ENCODE peak calls at places on chromosomes 1 and 21, in ten cellular contexts. Q is CD8-positive, alpha-beta T cell; T is mesenchymal stem cell; I is upper lobe of left lung; P is adrenal gland; U is CD8-positive, alpha-beta memory T cell; L is heart right ventricle; Z is tibial artery; D is K562; S is aorta. G is an unnamed sample. For H3K4me1, the result is how much of the 10 kb centered on the place peaks cover.

GRCh38 chr1:246165826-246166709 is 341.0 kb downstream of the SMYD3 start:
- DNase-seq in Q (no peak), T (no peak), I (no peak), P (no peak), U (no peak), L (no peak), Z (no peak), D (peak), S (no peak), G (no peak)

GRCh38 chr1:6833804-6834203 is 48.5 kb downstream of the CAMTA1 start:
- DNase-seq in Q (no peak), T (no peak), I (no peak), P (no peak), U (no peak), L (no peak), Z (no peak), D (peak), S (no peak), G (no peak)

GRCh38 chr1:8858112-8858668 is 20.3 kb downstream of the ENO1 start:
- DNase-seq in Q (no peak), T (peak), I (no peak), P (peak), U (no peak), L (no peak), Z (no peak), D (peak), S (no peak), G (no peak)

GRCh38 chr1:228314315-228314657 is 92.3 kb downstream of the TRIM11 start:
- DNase-seq in Q (no peak), T (no peak), I (no peak), P (no peak), U (peak), L (no peak), Z (no peak), D (no peak), S (no peak), G (no peak)

GRCh38 chr1:157145081-157145480 is 6.9 kb upstream of the ETV3 start:
- DNase-seq in Q (no peak), T (no peak), I (no peak), P (no peak), U (no peak), L (no peak), Z (no peak), D (no peak), S (no peak), G (peak)

GRCh38 chr21:30408782-30409494 is 13.1 kb downstream of the KRTAP13-1 start:
- DNase-seq in Q (no peak), T (peak), I (peak), P (no peak), U (no peak), L (peak), Z (no peak), D (peak), S (no peak), G (peak)

GRCh38 chr1:151840421-151840820 is 801 bp upstream of the C2CD4D start:
- DNase-seq in Q (no peak), T (no peak), I (no peak), P (no peak), U (no peak), L (no peak), Z (no peak), D (no peak), S (no peak), G (no peak)

GRCh38 chr21:30227633-30228404 is 11.9 kb upstream of the CLDN8 start:
- DNase-seq in Q (no peak), T (peak), I (no peak), P (peak), U (no peak), L (no peak), Z (peak), D (peak), S (no peak), G (peak)

GRCh38 chr1:110765640-110766335 is 91.0 kb upstream of the KCNA3 start:
- DNase-seq in Q (peak), T (peak), I (no peak), P (peak), U (peak), L (no peak), Z (no peak), D (peak), S (no peak), G (peak)

GRCh38 chr21:38599381-38599975 is 101.2 kb upstream of the ERG start:
- DNase-seq in Q (no peak), T (no peak), I (no peak), P (no peak), U (no peak), L (no peak), Z (no peak), D (no peak), S (no peak), G (no peak)

GRCh38 chr21:34900376-34900775 is 148.7 kb downstream of the RUNX1 start:
- DNase-seq in Q (no peak), T (peak), I (no peak), P (no peak), U (no peak), L (no peak), Z (no peak), D (no peak), S (no peak), G (peak)

GRCh38 chr1:40783001-40783905 is at the start of gene KCNQ4:
- DNase-seq in Q (no peak), T (no peak), I (peak), P (peak), U (no peak), L (peak), Z (peak), D (peak), S (peak), G (peak)

GRCh38 chr1:41444246-41444645 is 40.2 kb downstream of the EDN2 start:
- DNase-seq in Q (no peak), T (no peak), I (no peak), P (no peak), U (no peak), L (no peak), Z (no peak), D (peak), S (no peak), G (no peak)

GRCh38 chr1:48608882-48609281 is 136.9 kb upstream of the SPATA6 start:
- DNase-seq in Q (no peak), T (no peak), I (no peak), P (no peak), U (no peak), L (no peak), Z (no peak), D (no peak), S (no peak), G (no peak)

GRCh38 chr1:48610628-48611542 is 138.9 kb upstream of the SPATA6 start:
- DNase-seq in Q (no peak), T (no peak), I (no peak), P (peak), U (no peak), L (peak), Z (no peak), D (no peak), S (no peak), G (no peak)

GRCh38 chr1:48616710-48617109 is 144.7 kb upstream of the SPATA6 start:
- DNase-seq in Q (no peak), T (no peak), I (no peak), P (no peak), U (no peak), L (no peak), Z (no peak), D (no peak), S (no peak), G (no peak)

GRCh38 chr1:48617227-48617626 is 145.2 kb upstream of the SPATA6 start:
- DNase-seq in Q (no peak), T (no peak), I (no peak), P (no peak), U (no peak), L (no peak), Z (no peak), D (no peak), S (no peak), G (no peak)

DNA sequence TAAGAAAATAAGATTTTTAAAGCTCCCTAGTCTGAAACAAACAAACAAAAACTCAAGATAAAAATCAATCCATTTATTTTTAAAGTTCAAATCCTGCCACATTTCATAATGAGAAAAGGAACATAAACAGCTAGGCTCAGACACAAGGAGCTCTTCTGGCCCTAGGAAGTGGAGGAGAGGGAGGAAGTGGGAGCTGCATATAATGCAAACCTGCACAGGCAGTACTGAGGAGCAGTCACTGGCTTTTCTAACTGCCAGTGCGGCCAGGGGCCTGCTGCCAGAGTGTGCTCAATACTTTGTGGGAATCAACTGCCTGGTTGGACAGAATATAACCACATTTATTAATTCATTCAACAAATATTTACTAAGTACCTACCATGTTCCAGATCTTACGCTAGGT is 139.8 kb upstream of the SPATA6 start:
- DNase-seq in Q (no peak), T (no peak), I (no peak), P (no peak), U (no peak), L (no peak), Z (no peak), D (no peak), S (no peak), G (no peak)
- H3K4me1 ChIP-seq in Q (under half), T (under half), I (under half), P (under half), U (under half), L (under half), Z (under half), D (under half), S (under half), G (under half)

GRCh38 chr1:30743584-30744059 is 14.0 kb downstream of the LAPTM5 start:
- DNase-seq in Q (peak), T (no peak), I (no peak), P (no peak), U (peak), L (no peak), Z (no peak), D (no peak), S (no peak), G (peak)

GRCh38 chr1:30745834-30746208 is 11.8 kb downstream of the LAPTM5 start:
- DNase-seq in Q (no peak), T (no peak), I (no peak), P (no peak), U (no peak), L (no peak), Z (no peak), D (no peak), S (no peak), G (no peak)

GRCh38 chr1:30746212-30747027 is 11.2 kb downstream of the LAPTM5 start:
- DNase-seq in Q (no peak), T (no peak), I (no peak), P (no peak), U (no peak), L (no peak), Z (no peak), D (no peak), S (no peak), G (peak)

GRCh38 chr1:30744060-30744756 is 13.4 kb downstream of the LAPTM5 start:
- DNase-seq in Q (peak), T (peak), I (no peak), P (no peak), U (peak), L (no peak), Z (no peak), D (no peak), S (no peak), G (peak)

GRCh38 chr1:30745156-30745833 is 12.3 kb downstream of the LAPTM5 start:
- DNase-seq in Q (no peak), T (no peak), I (no peak), P (no peak), U (no peak), L (no peak), Z (no peak), D (no peak), S (no peak), G (peak)
- H3K4me1 ChIP-seq in Q (half or more), T (under half), I (under half), P (under half), U (half or more), L (under half), Z (under half), D (half or more), S (under half), G (under half)

GRCh38 chr1:12057940-12058687 is 5.0 kb upstream of the TNFRSF8 start:
- DNase-seq in Q (no peak), T (no peak), I (no peak), P (no peak), U (no peak), L (no peak), Z (no peak), D (no peak), S (no peak), G (no peak)

GRCh38 chr1:12055259-12055658 is 7.8 kb upstream of the TNFRSF8 start:
- DNase-seq in Q (no peak), T (no peak), I (no peak), P (no peak), U (no peak), L (no peak), Z (no peak), D (no peak), S (no peak), G (no peak)

GRCh38 chr1:12057382-12057781 is 5.7 kb upstream of the TNFRSF8 start:
- DNase-seq in Q (no peak), T (no peak), I (no peak), P (no peak), U (no peak), L (no peak), Z (no peak), D (peak), S (no peak), G (no peak)

GRCh38 chr1:12053752-12054548 is 9.2 kb upstream of the TNFRSF8 start:
- DNase-seq in Q (no peak), T (peak), I (no peak), P (no peak), U (no peak), L (no peak), Z (no peak), D (no peak), S (no peak), G (no peak)

GRCh38 chr1:12056331-12056841 is 6.7 kb upstream of the TNFRSF8 start:
- DNase-seq in Q (no peak), T (no peak), I (no peak), P (no peak), U (no peak), L (no peak), Z (no peak), D (no peak), S (no peak), G (peak)
- H3K4me1 ChIP-seq in Q (under half), T (under half), I (under half), P (under half), U (under half), L (under half), Z (under half), D (under half), S (under half), G (under half)

GRCh38 chr1:1069711-1070676 is 4.1 kb downstream of the RNF223 start:
- DNase-seq in Q (no peak), T (no peak), I (peak), P (no peak), U (no peak), L (no peak), Z (no peak), D (peak), S (no peak), G (no peak)
- H3K4me1 ChIP-seq in Q (under half), T (under half), I (under half), P (under half), U (under half), L (under half), Z (under half), D (under half), S (under half), G (under half)

GRCh38 chr1:21778405-21778727 is 4.6 kb downstream of the USP48 start:
- DNase-seq in Q (no peak), T (no peak), I (no peak), P (no peak), U (no peak), L (no peak), Z (no peak), D (no peak), S (no peak), G (no peak)
- H3K4me1 ChIP-seq in Q (under half), T (under half), I (under half), P (under half), U (under half), L (under half), Z (under half), D (under half), S (under half), G (under half)